ENCODE peak calls at places on chromosomes 7 and 10, in four cellular contexts. F, U, C and D are unnamed samples.

GRCh38 chr10:673492-673891 is 16.0 kb downstream of the DIP2C start:
- DNase-seq in F (no peak), U (no peak), C (no peak), D (no peak)

GRCh38 chr7:4131043-4131442 is 551.1 kb upstream of the FOXK1 start:
- DNase-seq in F (no peak), U (no peak), C (no peak), D (no peak)

GRCh38 chr7:120998525-120998924 is 10.0 kb downstream of the CPED1 start:
- DNase-seq in F (no peak), U (no peak), C (no peak), D (no peak)

GRCh38 chr7:5541087-5541992 is 117.7 kb upstream of the TNRC18 start:
- DNase-seq in F (no peak), U (no peak), C (no peak), D (no peak)

GRCh38 chr7:91266931-91267557 is 2.8 kb downstream of the FZD1 start:
- DNase-seq in F (no peak), U (no peak), C (no peak), D (no peak)

GRCh38 chr10:29022513-29022912 is 266.4 kb upstream of the LYZL1 start:
- DNase-seq in F (no peak), U (no peak), C (no peak), D (no peak)

GRCh38 chr10:76779163-76779820 is 858.3 kb downstream of the KCNMA1 start:
- DNase-seq in F (no peak), U (no peak), C (no peak), D (no peak)

GRCh38 chr10:15703167-15703880 is 16.4 kb downstream of the ITGA8 start:
- DNase-seq in F (no peak), U (no peak), C (no peak), D (no peak)

GRCh38 chr7:41874206-41874770 is 171.4 kb upstream of the INHBA start:
- DNase-seq in F (no peak), U (no peak), C (no peak), D (no peak)

GRCh38 chr10:31103096-31103495 is 71.4 kb upstream of the ZNF438 start:
- DNase-seq in F (no peak), U (no peak), C (no peak), D (no peak)

GRCh38 chr10:102468683-102469082 is 17.3 kb upstream of the C10orf95 start:
- DNase-seq in F (no peak), U (no peak), C (no peak), D (no peak)

GRCh38 chr10:60140681-60141632 is 234.6 kb upstream of the CCDC6 start:
- DNase-seq in F (peak), U (no peak), C (no peak), D (peak)

GRCh38 chr10:117160567-117160966 is 22.5 kb upstream of the VAX1 start:
- DNase-seq in F (no peak), U (no peak), C (no peak), D (no peak)

GRCh38 chr7:41967156-41967555 is 264.3 kb upstream of the INHBA start:
- DNase-seq in F (no peak), U (no peak), C (no peak), D (peak)

GRCh38 chr7:105011771-105012502 is 2.1 kb upstream of the KMT2E start:
- DNase-seq in F (peak), U (no peak), C (peak), D (no peak)

GRCh38 chr10:100889546-100889945 is 23.2 kb upstream of the SLF2 start:
- DNase-seq in F (no peak), U (no peak), C (no peak), D (no peak)

GRCh38 chr10:80460399-80461207 is 6.5 kb downstream of the TSPAN14 start:
- DNase-seq in F (no peak), U (no peak), C (no peak), D (no peak)

GRCh38 chr10:75283150-75284096 is 47.7 kb upstream of the COMTD1 start:
- DNase-seq in F (no peak), U (no peak), C (no peak), D (no peak)

GRCh38 chr10:95176101-95176500 is 17.9 kb upstream of the ACSM6 start:
- DNase-seq in F (no peak), U (no peak), C (no peak), D (no peak)

GRCh38 chr7:82507365-82507975 is 63.9 kb upstream of the CACNA2D1 start:
- DNase-seq in F (no peak), U (no peak), C (no peak), D (no peak)

GRCh38 chr10:11625019-11625735 is 13.7 kb upstream of the USP6NL start:
- DNase-seq in F (no peak), U (no peak), C (no peak), D (no peak)

GRCh38 chr7:5689118-5689517 is 92.3 kb downstream of the RNF216 start:
- DNase-seq in F (no peak), U (no peak), C (no peak), D (no peak)

GRCh38 chr7:50727072-50727471 is 55.6 kb downstream of the GRB10 start:
- DNase-seq in F (no peak), U (no peak), C (no peak), D (no peak)

DNA sequence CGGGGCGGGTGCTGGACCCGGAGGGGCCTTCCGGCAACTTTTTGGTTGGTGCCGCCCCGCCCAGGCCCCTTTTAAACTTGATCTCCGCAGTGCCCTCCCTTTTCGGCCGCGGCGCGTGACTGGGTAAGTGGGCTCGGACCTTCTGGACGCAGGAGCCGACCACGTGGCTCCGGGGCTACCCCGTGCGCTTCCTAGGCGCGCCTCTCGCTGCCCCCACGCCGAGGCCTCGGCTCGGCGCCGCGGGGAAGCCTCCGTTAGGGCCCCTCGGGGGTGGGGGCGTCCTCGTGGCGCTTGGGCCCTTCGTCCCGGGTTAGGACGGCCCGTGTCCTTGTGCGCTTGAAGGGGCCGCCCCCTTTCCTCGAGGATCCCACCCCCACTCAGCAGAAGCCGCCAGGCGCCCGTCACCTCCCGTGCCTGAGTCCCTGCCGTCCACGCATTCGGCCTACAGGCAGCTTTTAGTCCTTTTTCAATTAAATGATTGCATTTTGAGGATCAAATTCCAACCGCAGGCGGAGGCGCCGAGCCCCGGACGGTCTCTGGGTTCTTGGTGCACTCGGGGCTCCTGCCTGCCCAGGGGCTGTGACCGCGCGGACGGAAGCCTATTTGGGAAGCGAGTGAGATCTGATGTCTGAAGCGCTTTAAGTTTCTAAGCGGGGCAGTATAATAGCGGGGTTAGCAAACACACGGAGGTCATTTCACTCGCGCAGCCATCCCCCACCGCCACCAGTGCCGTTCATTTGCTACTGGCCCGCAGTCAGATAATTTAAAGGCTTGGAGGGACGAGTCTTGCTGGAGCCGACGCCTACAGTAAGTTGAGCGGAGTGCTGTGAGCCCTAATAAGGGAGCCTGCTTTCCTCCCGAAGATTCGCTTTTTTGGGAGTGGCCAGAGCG is 31.8 kb upstream of the TOMM7 start:
- DNase-seq in F (peak), U (peak), C (peak), D (peak)
- TF ChIP-seq POLR2A in F (peak), U (peak), C (peak), D (peak)

GRCh38 chr7:99390941-99391602 is 16.5 kb downstream of the ARPC1B start:
- DNase-seq in F (no peak), U (no peak), C (no peak), D (no peak)
- TF ChIP-seq POLR2A in F (no peak), U (no peak), C (no peak), D (no peak)

GRCh38 chr10:113751116-113751728 is at the start of gene PLEKHS1:
- DNase-seq in F (no peak), U (no peak), C (no peak), D (no peak)
- TF ChIP-seq POLR2A in F (no peak), U (no peak), C (no peak), D (no peak)

DNA sequence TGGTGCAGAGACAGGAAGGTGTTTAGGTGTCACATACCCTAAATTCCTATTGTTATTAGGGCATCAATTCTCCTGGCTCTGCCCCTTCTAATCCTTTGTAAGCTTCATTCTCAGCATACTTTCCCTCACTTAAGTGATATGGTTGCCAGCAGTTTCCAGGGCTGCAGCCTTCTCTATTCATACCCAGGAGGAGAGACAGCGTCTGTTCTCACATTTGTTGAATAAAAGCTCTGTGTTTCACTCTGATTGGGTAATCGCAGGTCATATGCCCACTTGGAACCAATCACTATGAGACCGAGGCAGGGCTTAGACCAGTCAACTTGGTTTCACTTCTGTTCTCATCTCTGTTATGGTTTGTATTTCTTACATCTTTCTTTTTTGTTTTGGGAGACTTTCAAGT is 109.6 kb upstream of the MTPN start:
- DNase-seq in F (peak), U (no peak), C (no peak), D (peak)
- TF ChIP-seq POLR2A in F (no peak), U (no peak), C (no peak), D (peak)

DNA sequence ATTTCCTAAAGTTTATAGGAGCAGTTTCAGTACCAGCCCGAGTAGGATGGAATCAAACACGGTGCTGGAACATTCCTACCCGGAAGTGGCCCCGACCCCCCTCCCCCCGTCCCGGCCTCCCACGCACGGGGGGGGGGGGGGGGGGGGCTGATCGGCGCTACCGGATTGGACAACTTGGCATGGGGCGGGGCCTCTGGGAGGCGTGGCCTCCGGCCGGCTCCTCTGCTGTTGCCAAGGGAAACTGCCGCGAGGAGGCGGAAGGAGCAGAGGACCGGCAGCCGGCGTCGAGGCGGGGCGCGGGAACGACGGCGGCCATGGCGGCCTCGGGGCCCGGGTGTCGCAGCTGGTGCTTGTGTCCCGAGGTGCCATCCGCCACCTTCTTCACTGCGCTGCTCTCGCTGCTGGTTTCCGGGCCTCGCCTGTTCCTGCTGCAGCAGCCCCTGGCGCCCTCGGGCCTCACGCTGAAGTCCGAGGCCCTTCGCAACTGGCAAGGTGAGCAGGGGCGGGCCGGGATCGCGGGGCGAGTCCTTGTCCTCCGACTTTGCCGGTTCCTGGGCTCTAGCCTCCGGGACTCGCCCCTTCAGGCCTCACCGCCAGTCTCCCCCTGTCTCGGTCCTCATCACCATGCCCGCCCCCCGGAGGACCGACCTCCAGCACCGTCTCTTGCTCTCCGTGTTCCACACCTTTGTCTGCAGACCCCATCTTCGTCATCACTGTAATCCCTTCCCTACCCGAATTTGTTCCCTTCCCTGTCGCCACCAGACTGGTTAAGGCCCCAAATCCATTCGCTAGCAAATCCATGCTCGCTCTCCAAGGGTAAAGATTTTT is at the start of gene RHBDD2:
- DNase-seq in F (peak), U (peak), C (peak), D (peak)
- TF ChIP-seq POLR2A in F (peak), U (peak), C (peak), D (peak)

GRCh38 chr7:128409435-128410091 is at the start of gene IMPDH1:
- DNase-seq in F (peak), U (peak), C (peak), D (peak)
- TF ChIP-seq POLR2A in F (peak), U (no peak), C (peak), D (peak)

GRCh38 chr7:74194686-74195085 is 15.1 kb upstream of the LAT2 start:
- DNase-seq in F (no peak), U (no peak), C (no peak), D (no peak)
- TF ChIP-seq POLR2A in F (no peak), U (peak), C (no peak), D (no peak)

GRCh38 chr7:93315896-93316295 is 83.7 kb downstream of the VPS50 start:
- DNase-seq in F (no peak), U (no peak), C (no peak), D (no peak)

GRCh38 chr7:93316730-93317129 is 84.6 kb downstream of the VPS50 start:
- DNase-seq in F (no peak), U (no peak), C (no peak), D (no peak)

DNA sequence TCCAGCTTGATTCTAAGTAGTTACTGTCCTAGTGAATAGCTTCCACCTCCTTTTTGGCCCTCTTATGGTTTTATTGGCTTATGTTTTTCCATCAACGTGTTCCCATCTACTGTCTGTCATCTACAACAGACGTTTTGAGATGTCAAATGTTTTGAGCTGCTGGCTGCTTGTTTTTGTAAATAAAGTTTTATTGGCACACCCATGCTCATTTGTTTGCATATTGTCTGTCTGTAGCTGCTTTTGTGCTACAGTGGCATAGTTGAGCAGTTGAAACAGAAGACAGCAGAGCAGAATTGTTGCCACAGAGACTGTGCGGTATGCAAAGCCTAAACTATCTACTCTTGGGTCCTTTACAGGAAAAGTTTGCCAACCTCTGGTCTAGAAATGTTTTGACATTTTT is 88.7 kb downstream of the VPS50 start:
- DNase-seq in F (no peak), U (no peak), C (no peak), D (no peak)
- TF ChIP-seq POLR2A in F (no peak), U (no peak), C (no peak), D (no peak)

GRCh38 chr10:63629363-63630084 is 108.3 kb downstream of the REEP3 start:
- DNase-seq in F (peak), U (peak), C (peak), D (peak)

GRCh38 chr10:63628526-63629362 is 107.5 kb downstream of the REEP3 start:
- DNase-seq in F (no peak), U (no peak), C (peak), D (peak)

GRCh38 chr10:63630928-63631685 is 109.9 kb downstream of the REEP3 start:
- DNase-seq in F (no peak), U (no peak), C (no peak), D (no peak)

GRCh38 chr10:63631971-63632370 is 110.8 kb downstream of the REEP3 start:
- DNase-seq in F (no peak), U (no peak), C (no peak), D (no peak)

DNA sequence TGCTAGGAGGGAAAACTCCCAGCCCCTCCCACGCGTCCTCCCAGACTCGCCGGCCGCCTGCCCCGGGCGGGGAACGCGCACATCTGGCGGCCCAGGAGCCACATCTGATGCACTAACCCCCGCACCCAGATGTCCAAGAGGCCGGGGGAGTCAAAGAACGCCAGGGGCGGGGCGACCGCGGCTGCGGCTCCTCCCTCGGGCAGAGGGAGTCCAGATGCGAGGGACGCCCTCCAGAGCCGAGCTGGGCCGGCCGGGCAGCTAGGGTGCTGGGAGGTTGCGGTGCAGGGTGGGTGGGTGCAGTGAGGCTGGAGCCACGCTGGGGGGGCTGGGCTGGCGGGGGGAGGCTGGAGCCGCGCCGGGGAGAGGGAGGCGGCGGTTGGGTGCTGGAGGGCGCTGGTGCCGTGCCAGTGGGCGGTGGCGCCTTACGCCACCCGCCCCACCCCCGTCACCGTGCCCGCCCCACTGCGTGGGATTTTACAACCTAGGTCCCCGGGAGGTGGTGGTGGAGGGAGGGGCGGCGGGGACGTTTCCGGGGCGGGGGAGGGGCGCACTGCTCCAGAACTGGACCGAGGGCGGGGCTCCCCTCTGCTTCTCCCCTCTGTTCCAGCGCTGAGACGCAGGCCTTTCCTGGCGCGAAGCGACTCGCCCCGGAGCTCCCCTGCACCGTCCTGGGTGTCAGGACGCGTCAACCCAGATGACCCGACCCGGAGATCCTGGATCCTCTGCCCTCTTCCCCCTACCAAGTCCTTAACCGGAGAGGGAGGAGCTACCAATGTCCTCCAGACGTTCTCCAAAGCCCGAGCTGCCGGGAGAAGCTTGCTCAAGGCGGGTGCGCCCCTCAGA is 109.1 kb downstream of the REEP3 start:
- DNase-seq in F (peak), U (peak), C (peak), D (peak)
- TF ChIP-seq POLR2A in F (peak), U (peak), C (peak), D (peak)

DNA sequence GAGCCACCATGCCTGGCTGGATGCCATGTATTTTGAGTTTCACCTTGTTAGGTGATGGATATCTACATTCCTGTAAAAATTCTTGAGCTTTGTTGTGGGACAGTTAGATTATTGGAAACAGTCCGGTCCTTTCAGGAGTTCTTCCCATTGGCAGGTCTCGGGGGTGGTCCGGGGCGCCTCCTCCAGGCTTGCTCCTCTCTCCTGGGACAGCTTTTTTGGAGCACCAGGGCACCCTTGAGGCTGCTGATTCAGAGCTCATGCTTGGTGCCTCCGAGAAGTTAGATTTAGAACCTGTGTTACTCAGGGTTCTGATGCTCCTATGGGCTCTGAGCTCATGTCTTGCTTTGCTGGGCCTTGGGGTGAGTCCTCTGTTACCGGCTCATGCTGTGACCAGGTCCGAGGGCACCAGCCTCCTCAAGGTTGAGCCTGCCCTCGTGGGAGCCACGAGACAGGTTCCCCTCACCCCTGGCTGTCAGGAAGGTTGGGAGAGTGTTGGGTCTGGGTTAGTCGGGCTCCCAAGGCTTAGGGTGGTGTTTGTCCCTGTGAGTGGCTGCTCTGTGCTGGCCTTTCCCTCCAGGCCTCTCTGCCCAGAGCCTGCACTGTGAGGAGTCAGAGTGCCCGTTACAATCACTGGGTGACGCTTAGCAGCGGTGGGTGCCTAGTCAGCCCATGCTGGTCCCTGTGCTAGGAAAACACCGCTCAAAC is 6.0 kb downstream of the SPRN start:
- DNase-seq in F (no peak), U (no peak), C (no peak), D (no peak)
- TF ChIP-seq POLR2A in F (no peak), U (no peak), C (no peak), D (no peak)